ENCODE peak calls at places on chromosomes 7 and 10, in seven cellular contexts. M is SK-N-SH, I is GM12878, K is K562, E is HepG2, B is GM12892, P is H1. U is an unnamed sample.

GRCh38 chr10:59704644-59705043 is 5.0 kb downstream of the SLC16A9 start:
- DNase-seq in K (no peak), P (no peak), B (no peak), I (no peak), M (no peak), E (no peak), U (no peak)

GRCh38 chr7:158111556-158111880 is 476.1 kb downstream of the PTPRN2 start:
- DNase-seq in E (no peak), P (peak; percentile 41), K (no peak), B (no peak), M (no peak), I (no peak), U (no peak)

GRCh38 chr10:93445097-93445960 is 36.8 kb downstream of the MYOF start:
- DNase-seq in K (peak; percentile 11), M (peak; percentile 80), E (peak; percentile 97), B (no peak), I (no peak), P (peak; percentile 84), U (no peak)

GRCh38 chr10:86871563-86872183 is 85.7 kb downstream of the MMRN2 start:
- DNase-seq in I (no peak), P (no peak), E (peak; percentile 20), M (no peak), K (no peak), B (no peak), U (no peak)

GRCh38 chr10:133214468-133215410 is 15.3 kb upstream of the UTF1 start:
- DNase-seq in E (no peak), K (no peak), M (no peak), B (no peak), P (no peak), I (no peak), U (no peak)

GRCh38 chr7:134288265-134288664 is 28.5 kb downstream of the SLC35B4 start:
- DNase-seq in P (no peak), M (no peak), K (no peak), B (no peak), E (no peak), I (no peak), U (no peak)

GRCh38 chr10:129424978-129425377 is 42.1 kb upstream of the MGMT start:
- DNase-seq in K (no peak), P (no peak), I (no peak), B (no peak), M (no peak), E (no peak), U (no peak)

GRCh38 chr10:26550774-26551526 is 112.8 kb downstream of the APBB1IP start:
- DNase-seq in K (peak; percentile 13), P (peak; percentile 47), B (no peak), M (no peak), E (peak; percentile 27), I (peak; percentile 75), U (no peak)

GRCh38 chr10:57946833-57947232 is 320.9 kb downstream of the IPMK start:
- DNase-seq in B (no peak), P (no peak), E (no peak), K (no peak), M (no peak), I (no peak), U (no peak)

GRCh38 chr7:6375346-6376101 is 72.2 kb downstream of the DAGLB start:
- DNase-seq in K (no peak), P (no peak), M (no peak), E (no peak), B (no peak), I (no peak), U (no peak)

GRCh38 chr10:121865554-121865953 is 62.3 kb downstream of the ATE1 start:
- DNase-seq in B (no peak), K (no peak), P (no peak), I (no peak), M (no peak), E (no peak), U (no peak)

GRCh38 chr10:3068968-3069737 is 1.8 kb downstream of the PFKP start:
- DNase-seq in K (peak; percentile 66), M (peak; percentile 87), E (no peak), B (peak; percentile 48), P (no peak), I (no peak), U (peak; percentile 44)

GRCh38 chr10:3069876-3070275 is 2.5 kb downstream of the PFKP start:
- DNase-seq in P (no peak), M (no peak), K (no peak), I (no peak), E (no peak), B (no peak), U (no peak)

GRCh38 chr10:3067045-3067858 is at the start of gene PFKP:
- DNase-seq in E (no peak), K (peak; percentile 86), P (peak; percentile 74), I (no peak), M (peak; percentile 89), B (peak; percentile 60), U (peak; percentile 65)

GRCh38 chr10:3067859-3068179 is 471 bp downstream of the PFKP start:
- DNase-seq in M (no peak), P (peak; percentile 67), I (no peak), K (no peak), E (no peak), B (no peak), U (peak; percentile 40)

DNA sequence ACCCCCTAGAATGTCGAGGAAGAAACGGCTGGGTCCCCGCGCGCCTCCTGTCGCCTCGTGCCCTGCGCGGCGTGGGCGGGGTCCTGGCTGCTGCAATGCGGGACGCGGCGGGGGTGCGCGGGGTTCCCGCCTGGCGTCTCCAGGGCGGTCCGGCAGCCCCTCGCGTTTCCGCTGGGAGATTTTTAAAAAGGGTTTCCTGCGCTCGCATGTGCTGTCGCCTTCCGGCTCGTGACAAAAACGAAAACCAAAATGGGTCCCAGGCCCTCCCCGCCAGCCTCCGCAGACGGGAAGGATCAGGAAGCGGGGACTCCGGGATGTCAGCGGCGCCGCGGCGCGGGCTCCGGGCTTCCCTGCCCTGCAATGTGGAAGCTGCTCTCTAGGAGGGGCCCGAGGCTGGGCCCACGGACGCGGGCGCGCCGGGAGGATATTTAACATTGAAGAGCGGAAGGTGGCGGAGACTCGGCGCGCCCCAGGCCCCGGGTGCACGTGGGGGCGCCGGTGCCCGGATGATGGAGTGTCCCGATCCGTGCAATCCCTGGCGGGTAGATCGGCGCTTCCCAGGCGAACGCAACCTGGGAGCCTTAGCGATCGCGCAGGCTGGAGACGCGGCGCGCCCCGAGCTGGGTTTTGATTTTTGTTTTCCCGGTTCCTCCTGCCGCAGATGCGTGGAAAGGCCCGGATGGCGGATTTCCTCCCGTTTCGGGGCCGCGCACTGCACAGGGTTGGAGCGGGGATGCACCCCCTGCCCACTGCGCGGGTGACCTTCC is 1.0 kb downstream of the PFKP start:
- DNase-seq in M (peak; percentile 79), E (no peak), B (peak; percentile 62), P (peak; percentile 73), I (no peak), K (peak; percentile 55), U (peak; percentile 71)
- TF ChIP-seq TAF1 in M (no peak), E (no peak), B (no peak), P (no peak), I (no peak), K (no peak), U (peak; percentile 36)

DNA sequence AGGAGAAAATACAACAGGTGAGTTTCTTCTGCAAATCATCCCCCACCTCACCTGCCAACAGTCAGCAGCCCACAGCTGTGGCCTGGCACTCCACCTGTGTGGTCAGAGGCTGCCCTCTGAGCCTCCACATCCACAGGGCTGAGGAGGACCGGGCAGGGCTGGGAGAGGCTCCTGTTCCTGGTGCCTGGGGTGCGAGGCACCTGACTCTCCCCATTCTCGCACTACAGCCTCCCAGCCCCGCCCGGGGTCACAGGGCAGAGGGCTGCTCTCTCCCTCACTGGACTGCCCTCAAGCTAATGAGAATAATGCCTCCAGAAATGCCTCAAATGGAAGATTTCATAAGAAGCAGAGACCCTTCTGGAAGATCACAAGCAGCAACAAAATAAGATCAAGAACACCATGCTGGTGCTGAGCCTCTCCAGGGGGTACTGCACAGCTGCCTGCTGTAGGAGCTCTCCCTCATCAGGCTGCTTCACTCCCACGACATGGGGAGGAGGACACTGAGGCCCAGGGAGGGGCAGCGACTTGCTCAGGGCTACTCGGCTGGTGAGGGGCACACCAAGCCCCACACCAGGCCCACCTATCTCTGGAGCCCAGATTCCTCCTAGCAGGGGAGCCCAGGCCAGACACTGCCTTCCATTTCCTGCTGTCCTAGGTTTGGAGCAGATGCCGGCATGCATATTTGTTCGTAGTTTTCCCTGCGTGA is 76.6 kb downstream of the FAM53B start:
- DNase-seq in P (no peak), K (peak; percentile 15), B (no peak), M (peak; percentile 61), I (no peak), E (no peak), U (no peak)
- TF ChIP-seq POLR2AphosphoS5 in P (no peak), K (no peak), B (no peak), M (no peak), I (no peak), E (no peak), U (no peak)

GRCh38 chr7:136853654-136854053 is 14.8 kb upstream of the CHRM2 start:
- DNase-seq in E (no peak), I (no peak), M (no peak), P (no peak), K (no peak), B (no peak), U (no peak)

GRCh38 chr7:136859798-136860197 is 8.7 kb upstream of the CHRM2 start:
- DNase-seq in B (no peak), P (no peak), M (no peak), K (no peak), E (no peak), I (no peak), U (no peak)

DNA sequence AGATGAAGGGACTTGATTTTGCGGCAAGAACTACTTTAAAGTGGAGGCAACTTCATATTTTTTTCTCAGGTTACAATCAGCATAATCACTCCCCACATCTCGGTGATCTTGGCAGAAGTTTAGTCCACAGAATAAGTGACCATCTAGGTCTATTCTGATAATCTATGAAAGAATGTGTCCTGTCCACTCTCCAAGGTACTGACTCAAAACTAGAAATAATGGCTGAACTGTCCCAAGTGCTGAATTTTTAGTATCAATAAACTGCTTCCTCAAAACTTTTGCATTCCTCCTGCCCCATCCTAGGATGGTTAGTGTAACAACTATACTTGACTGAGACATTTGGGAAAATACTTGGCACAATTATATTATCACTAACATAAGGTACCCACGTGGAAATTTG is 10.9 kb upstream of the CHRM2 start:
- DNase-seq in K (no peak), I (no peak), B (no peak), M (no peak), E (no peak), P (no peak), U (no peak)
- TF ChIP-seq TAF1 in K (no peak), I (no peak), B (no peak), M (no peak), E (no peak), P (no peak), U (no peak)

GRCh38 chr7:44767912-44768662 is 19.4 kb downstream of the ZMIZ2 start:
- DNase-seq in I (no peak), E (no peak), B (peak; percentile 63), K (peak; percentile 61), P (no peak), M (peak; percentile 51), U (peak; percentile 72)

GRCh38 chr7:44767134-44767911 is 18.7 kb downstream of the ZMIZ2 start:
- DNase-seq in B (no peak), I (no peak), K (no peak), E (no peak), M (peak; percentile 32), P (no peak), U (no peak)

GRCh38 chr7:44768663-44769361 is 20.2 kb downstream of the ZMIZ2 start:
- DNase-seq in B (no peak), M (peak; percentile 52), P (no peak), I (no peak), E (no peak), K (no peak), U (no peak)

GRCh38 chr7:44771358-44771757 is 22.7 kb downstream of the ZMIZ2 start:
- DNase-seq in I (no peak), B (no peak), K (no peak), P (no peak), M (no peak), E (no peak), U (no peak)

GRCh38 chr7:44769381-44770209 is 20.9 kb downstream of the ZMIZ2 start:
- DNase-seq in M (no peak), K (no peak), B (no peak), I (peak; percentile 80), E (no peak), P (no peak), U (no peak)
- TF ChIP-seq POLR2AphosphoS5 in M (peak; percentile 18), K (no peak), B (no peak), I (no peak), E (no peak), P (no peak), U (no peak)